ENCODE peak calls at places on chromosomes 11 and 22, in seven cellular contexts. One of them, this sample, is unnamed.
A peak's percentile ranks its signal among the peaks of the same experiment; 100 is the strongest.

GRCh38 chr22:39252461-39253391 is 7.9 kb upstream of the PDGFB start:
- DNase-seq in uterus: no peak
- DNase-seq in ELR: peak; percentile 35
- DNase-seq in IMR-90: peak; percentile 25
- DNase-seq in stimulated activated naive CD8-positive, alpha-beta T cell treated with anti-CD3 and anti-CD28 coated beads, Interleukin-15, amount 100 ng/mL, for 72 hours: no peak
- DNase-seq in hypothalamus: no peak
- DNase-seq in stimulated activated CD4-positive, alpha-beta T cell treated with anti-CD3 and anti-CD28 coated beads, Interleukin-12 subunit alpha, Interleukin-12 subunit beta, amount 100 ng/mL, for 48 hours: no peak
- DNase-seq in this sample: no peak

GRCh38 chr22:32997295-32997694 is 60.9 kb downstream of the SYN3 start:
- DNase-seq in uterus: no peak
- DNase-seq in ELR: no peak
- DNase-seq in IMR-90: no peak
- DNase-seq in stimulated activated naive CD8-positive, alpha-beta T cell treated with anti-CD3 and anti-CD28 coated beads, Interleukin-15, amount 100 ng/mL, for 72 hours: no peak
- DNase-seq in hypothalamus: no peak
- DNase-seq in stimulated activated CD4-positive, alpha-beta T cell treated with anti-CD3 and anti-CD28 coated beads, Interleukin-12 subunit alpha, Interleukin-12 subunit beta, amount 100 ng/mL, for 48 hours: no peak
- DNase-seq in this sample: no peak

GRCh38 chr22:36641902-36642640 is 61.5 kb downstream of the CACNG2 start:
- DNase-seq in uterus: no peak
- DNase-seq in ELR: peak; percentile 53
- DNase-seq in IMR-90: peak; percentile 36
- DNase-seq in stimulated activated naive CD8-positive, alpha-beta T cell treated with anti-CD3 and anti-CD28 coated beads, Interleukin-15, amount 100 ng/mL, for 72 hours: no peak
- DNase-seq in hypothalamus: no peak
- DNase-seq in stimulated activated CD4-positive, alpha-beta T cell treated with anti-CD3 and anti-CD28 coated beads, Interleukin-12 subunit alpha, Interleukin-12 subunit beta, amount 100 ng/mL, for 48 hours: no peak
- DNase-seq in this sample: no peak

GRCh38 chr11:92424281-92424680 is 199.7 kb downstream of the FAT3 start:
- DNase-seq in uterus: no peak
- DNase-seq in ELR: no peak
- DNase-seq in IMR-90: peak; percentile 51
- DNase-seq in stimulated activated naive CD8-positive, alpha-beta T cell treated with anti-CD3 and anti-CD28 coated beads, Interleukin-15, amount 100 ng/mL, for 72 hours: no peak
- DNase-seq in hypothalamus: no peak
- DNase-seq in stimulated activated CD4-positive, alpha-beta T cell treated with anti-CD3 and anti-CD28 coated beads, Interleukin-12 subunit alpha, Interleukin-12 subunit beta, amount 100 ng/mL, for 48 hours: no peak
- DNase-seq in this sample: no peak

GRCh38 chr22:29871684-29872083 is 11.3 kb upstream of the MTMR3 start:
- DNase-seq in uterus: peak; percentile 65
- DNase-seq in ELR: no peak
- DNase-seq in IMR-90: no peak
- DNase-seq in stimulated activated naive CD8-positive, alpha-beta T cell treated with anti-CD3 and anti-CD28 coated beads, Interleukin-15, amount 100 ng/mL, for 72 hours: no peak
- DNase-seq in hypothalamus: no peak
- DNase-seq in stimulated activated CD4-positive, alpha-beta T cell treated with anti-CD3 and anti-CD28 coated beads, Interleukin-12 subunit alpha, Interleukin-12 subunit beta, amount 100 ng/mL, for 48 hours: no peak
- DNase-seq in this sample: no peak

GRCh38 chr22:43885319-43885671 is 6.5 kb downstream of the PNPLA5 start:
- DNase-seq in uterus: no peak
- DNase-seq in ELR: no peak
- DNase-seq in IMR-90: no peak
- DNase-seq in stimulated activated naive CD8-positive, alpha-beta T cell treated with anti-CD3 and anti-CD28 coated beads, Interleukin-15, amount 100 ng/mL, for 72 hours: no peak
- DNase-seq in hypothalamus: no peak
- DNase-seq in stimulated activated CD4-positive, alpha-beta T cell treated with anti-CD3 and anti-CD28 coated beads, Interleukin-12 subunit alpha, Interleukin-12 subunit beta, amount 100 ng/mL, for 48 hours: no peak
- DNase-seq in this sample: no peak

GRCh38 chr11:46671958-46672315 is 28.5 kb downstream of the ARHGAP1 start:
- DNase-seq in uterus: no peak
- DNase-seq in ELR: no peak
- DNase-seq in IMR-90: no peak
- DNase-seq in stimulated activated naive CD8-positive, alpha-beta T cell treated with anti-CD3 and anti-CD28 coated beads, Interleukin-15, amount 100 ng/mL, for 72 hours: no peak
- DNase-seq in hypothalamus: no peak
- DNase-seq in stimulated activated CD4-positive, alpha-beta T cell treated with anti-CD3 and anti-CD28 coated beads, Interleukin-12 subunit alpha, Interleukin-12 subunit beta, amount 100 ng/mL, for 48 hours: no peak
- DNase-seq in this sample: no peak

GRCh38 chr11:119377961-119378667 is 3.4 kb downstream of the USP2 start:
- DNase-seq in uterus: no peak
- DNase-seq in ELR: no peak
- DNase-seq in IMR-90: no peak
- DNase-seq in stimulated activated naive CD8-positive, alpha-beta T cell treated with anti-CD3 and anti-CD28 coated beads, Interleukin-15, amount 100 ng/mL, for 72 hours: no peak
- DNase-seq in hypothalamus: no peak
- DNase-seq in stimulated activated CD4-positive, alpha-beta T cell treated with anti-CD3 and anti-CD28 coated beads, Interleukin-12 subunit alpha, Interleukin-12 subunit beta, amount 100 ng/mL, for 48 hours: no peak
- DNase-seq in this sample: no peak

GRCh38 chr11:108596701-108597100 is 3.1 kb upstream of the EXPH5 start:
- DNase-seq in uterus: no peak
- DNase-seq in ELR: no peak
- DNase-seq in IMR-90: no peak
- DNase-seq in stimulated activated naive CD8-positive, alpha-beta T cell treated with anti-CD3 and anti-CD28 coated beads, Interleukin-15, amount 100 ng/mL, for 72 hours: no peak
- DNase-seq in hypothalamus: no peak
- DNase-seq in stimulated activated CD4-positive, alpha-beta T cell treated with anti-CD3 and anti-CD28 coated beads, Interleukin-12 subunit alpha, Interleukin-12 subunit beta, amount 100 ng/mL, for 48 hours: no peak
- DNase-seq in this sample: no peak

GRCh38 chr11:65553301-65554001 is 4.7 kb downstream of the LTBP3 start:
- DNase-seq in uterus: no peak
- DNase-seq in ELR: no peak
- DNase-seq in IMR-90: no peak
- DNase-seq in stimulated activated naive CD8-positive, alpha-beta T cell treated with anti-CD3 and anti-CD28 coated beads, Interleukin-15, amount 100 ng/mL, for 72 hours: no peak
- DNase-seq in hypothalamus: no peak
- DNase-seq in stimulated activated CD4-positive, alpha-beta T cell treated with anti-CD3 and anti-CD28 coated beads, Interleukin-12 subunit alpha, Interleukin-12 subunit beta, amount 100 ng/mL, for 48 hours: peak; percentile 50
- DNase-seq in this sample: no peak

GRCh38 chr11:70252844-70253243 is 17.6 kb upstream of the PPFIA1 start:
- DNase-seq in uterus: no peak
- DNase-seq in ELR: no peak
- DNase-seq in IMR-90: no peak
- DNase-seq in stimulated activated naive CD8-positive, alpha-beta T cell treated with anti-CD3 and anti-CD28 coated beads, Interleukin-15, amount 100 ng/mL, for 72 hours: no peak
- DNase-seq in hypothalamus: no peak
- DNase-seq in stimulated activated CD4-positive, alpha-beta T cell treated with anti-CD3 and anti-CD28 coated beads, Interleukin-12 subunit alpha, Interleukin-12 subunit beta, amount 100 ng/mL, for 48 hours: no peak
- DNase-seq in this sample: no peak

GRCh38 chr22:42581762-42582716 is 28.3 kb downstream of the SERHL2 start:
- DNase-seq in uterus: peak; percentile 75
- DNase-seq in ELR: peak; percentile 84
- DNase-seq in IMR-90: peak; percentile 59
- DNase-seq in stimulated activated naive CD8-positive, alpha-beta T cell treated with anti-CD3 and anti-CD28 coated beads, Interleukin-15, amount 100 ng/mL, for 72 hours: peak; percentile 74
- DNase-seq in hypothalamus: peak; percentile 76
- DNase-seq in stimulated activated CD4-positive, alpha-beta T cell treated with anti-CD3 and anti-CD28 coated beads, Interleukin-12 subunit alpha, Interleukin-12 subunit beta, amount 100 ng/mL, for 48 hours: peak; percentile 78
- DNase-seq in this sample: peak; percentile 43

GRCh38 chr11:20134991-20135736 is 25.1 kb downstream of the DBX1 start:
- DNase-seq in uterus: no peak
- DNase-seq in ELR: no peak
- DNase-seq in IMR-90: no peak
- DNase-seq in stimulated activated naive CD8-positive, alpha-beta T cell treated with anti-CD3 and anti-CD28 coated beads, Interleukin-15, amount 100 ng/mL, for 72 hours: no peak
- DNase-seq in hypothalamus: no peak
- DNase-seq in stimulated activated CD4-positive, alpha-beta T cell treated with anti-CD3 and anti-CD28 coated beads, Interleukin-12 subunit alpha, Interleukin-12 subunit beta, amount 100 ng/mL, for 48 hours: no peak
- DNase-seq in this sample: no peak

GRCh38 chr22:27554106-27554814 is 247.3 kb downstream of the MN1 start:
- DNase-seq in uterus: no peak
- DNase-seq in ELR: peak; percentile 33
- DNase-seq in IMR-90: peak; percentile 20
- DNase-seq in stimulated activated naive CD8-positive, alpha-beta T cell treated with anti-CD3 and anti-CD28 coated beads, Interleukin-15, amount 100 ng/mL, for 72 hours: no peak
- DNase-seq in hypothalamus: no peak
- DNase-seq in stimulated activated CD4-positive, alpha-beta T cell treated with anti-CD3 and anti-CD28 coated beads, Interleukin-12 subunit alpha, Interleukin-12 subunit beta, amount 100 ng/mL, for 48 hours: no peak
- DNase-seq in this sample: peak; percentile 4

GRCh38 chr11:291281-292210 is 2.6 kb downstream of the PGGHG start:
- DNase-seq in uterus: no peak
- DNase-seq in ELR: no peak
- DNase-seq in IMR-90: no peak
- DNase-seq in stimulated activated naive CD8-positive, alpha-beta T cell treated with anti-CD3 and anti-CD28 coated beads, Interleukin-15, amount 100 ng/mL, for 72 hours: no peak
- DNase-seq in hypothalamus: no peak
- DNase-seq in stimulated activated CD4-positive, alpha-beta T cell treated with anti-CD3 and anti-CD28 coated beads, Interleukin-12 subunit alpha, Interleukin-12 subunit beta, amount 100 ng/mL, for 48 hours: no peak
- DNase-seq in this sample: no peak

GRCh38 chr11:17014321-17014773 is at the start of gene PLEKHA7:
- DNase-seq in uterus: no peak
- DNase-seq in ELR: no peak
- DNase-seq in IMR-90: no peak
- DNase-seq in stimulated activated naive CD8-positive, alpha-beta T cell treated with anti-CD3 and anti-CD28 coated beads, Interleukin-15, amount 100 ng/mL, for 72 hours: no peak
- DNase-seq in hypothalamus: peak; percentile 14
- DNase-seq in stimulated activated CD4-positive, alpha-beta T cell treated with anti-CD3 and anti-CD28 coated beads, Interleukin-12 subunit alpha, Interleukin-12 subunit beta, amount 100 ng/mL, for 48 hours: no peak
- DNase-seq in this sample: no peak

GRCh38 chr11:131157678-131158077 is 212.7 kb upstream of the NTM start:
- DNase-seq in uterus: no peak
- DNase-seq in ELR: no peak
- DNase-seq in IMR-90: no peak
- DNase-seq in stimulated activated naive CD8-positive, alpha-beta T cell treated with anti-CD3 and anti-CD28 coated beads, Interleukin-15, amount 100 ng/mL, for 72 hours: no peak
- DNase-seq in hypothalamus: no peak
- DNase-seq in stimulated activated CD4-positive, alpha-beta T cell treated with anti-CD3 and anti-CD28 coated beads, Interleukin-12 subunit alpha, Interleukin-12 subunit beta, amount 100 ng/mL, for 48 hours: no peak
- DNase-seq in this sample: no peak

GRCh38 chr11:45243931-45244330 is 42.2 kb downstream of the SYT13 start:
- DNase-seq in uterus: no peak
- DNase-seq in ELR: no peak
- DNase-seq in IMR-90: no peak
- DNase-seq in stimulated activated naive CD8-positive, alpha-beta T cell treated with anti-CD3 and anti-CD28 coated beads, Interleukin-15, amount 100 ng/mL, for 72 hours: no peak
- DNase-seq in hypothalamus: no peak
- DNase-seq in stimulated activated CD4-positive, alpha-beta T cell treated with anti-CD3 and anti-CD28 coated beads, Interleukin-12 subunit alpha, Interleukin-12 subunit beta, amount 100 ng/mL, for 48 hours: no peak
- DNase-seq in this sample: no peak

GRCh38 chr11:1756024-1756561 is 5.7 kb upstream of the IFITM10 start:
- DNase-seq in uterus: no peak
- DNase-seq in ELR: no peak
- DNase-seq in IMR-90: no peak
- DNase-seq in stimulated activated naive CD8-positive, alpha-beta T cell treated with anti-CD3 and anti-CD28 coated beads, Interleukin-15, amount 100 ng/mL, for 72 hours: no peak
- DNase-seq in hypothalamus: no peak
- DNase-seq in stimulated activated CD4-positive, alpha-beta T cell treated with anti-CD3 and anti-CD28 coated beads, Interleukin-12 subunit alpha, Interleukin-12 subunit beta, amount 100 ng/mL, for 48 hours: no peak
- DNase-seq in this sample: no peak

GRCh38 chr22:39184586-39185577 is 32.4 kb upstream of the CBX7 start:
- DNase-seq in uterus: no peak
- DNase-seq in ELR: peak; percentile 53
- DNase-seq in IMR-90: no peak
- DNase-seq in stimulated activated naive CD8-positive, alpha-beta T cell treated with anti-CD3 and anti-CD28 coated beads, Interleukin-15, amount 100 ng/mL, for 72 hours: no peak
- DNase-seq in hypothalamus: no peak
- DNase-seq in stimulated activated CD4-positive, alpha-beta T cell treated with anti-CD3 and anti-CD28 coated beads, Interleukin-12 subunit alpha, Interleukin-12 subunit beta, amount 100 ng/mL, for 48 hours: no peak
- DNase-seq in this sample: no peak

GRCh38 chr22:41310336-41310735 is 9.0 kb downstream of the ZC3H7B start:
- DNase-seq in uterus: no peak
- DNase-seq in ELR: no peak
- DNase-seq in IMR-90: no peak
- DNase-seq in stimulated activated naive CD8-positive, alpha-beta T cell treated with anti-CD3 and anti-CD28 coated beads, Interleukin-15, amount 100 ng/mL, for 72 hours: no peak
- DNase-seq in hypothalamus: no peak
- DNase-seq in stimulated activated CD4-positive, alpha-beta T cell treated with anti-CD3 and anti-CD28 coated beads, Interleukin-12 subunit alpha, Interleukin-12 subunit beta, amount 100 ng/mL, for 48 hours: no peak
- DNase-seq in this sample: no peak

GRCh38 chr11:120715239-120715638 is 203.7 kb downstream of the GRIK4 start:
- DNase-seq in uterus: no peak
- DNase-seq in ELR: peak; percentile 36
- DNase-seq in IMR-90: no peak
- DNase-seq in stimulated activated naive CD8-positive, alpha-beta T cell treated with anti-CD3 and anti-CD28 coated beads, Interleukin-15, amount 100 ng/mL, for 72 hours: no peak
- DNase-seq in hypothalamus: no peak
- DNase-seq in stimulated activated CD4-positive, alpha-beta T cell treated with anti-CD3 and anti-CD28 coated beads, Interleukin-12 subunit alpha, Interleukin-12 subunit beta, amount 100 ng/mL, for 48 hours: no peak
- DNase-seq in this sample: no peak

GRCh38 chr11:73141309-73142127 is 600 bp downstream of the FCHSD2 start:
- DNase-seq in uterus: peak; percentile 74
- DNase-seq in ELR: peak; percentile 77
- DNase-seq in IMR-90: peak; percentile 69
- DNase-seq in stimulated activated naive CD8-positive, alpha-beta T cell treated with anti-CD3 and anti-CD28 coated beads, Interleukin-15, amount 100 ng/mL, for 72 hours: peak; percentile 70
- DNase-seq in hypothalamus: peak; percentile 62
- DNase-seq in stimulated activated CD4-positive, alpha-beta T cell treated with anti-CD3 and anti-CD28 coated beads, Interleukin-12 subunit alpha, Interleukin-12 subunit beta, amount 100 ng/mL, for 48 hours: peak; percentile 42
- DNase-seq in this sample: no peak

GRCh38 chr11:1796297-1797011 is 32.7 kb upstream of the CTSD start:
- DNase-seq in uterus: no peak
- DNase-seq in ELR: no peak
- DNase-seq in IMR-90: no peak
- DNase-seq in stimulated activated naive CD8-positive, alpha-beta T cell treated with anti-CD3 and anti-CD28 coated beads, Interleukin-15, amount 100 ng/mL, for 72 hours: no peak
- DNase-seq in hypothalamus: no peak
- DNase-seq in stimulated activated CD4-positive, alpha-beta T cell treated with anti-CD3 and anti-CD28 coated beads, Interleukin-12 subunit alpha, Interleukin-12 subunit beta, amount 100 ng/mL, for 48 hours: no peak
- DNase-seq in this sample: no peak

GRCh38 chr11:111798279-111798678 is 32.1 kb upstream of the PPP2R1B start:
- DNase-seq in uterus: no peak
- DNase-seq in ELR: no peak
- DNase-seq in IMR-90: no peak
- DNase-seq in stimulated activated naive CD8-positive, alpha-beta T cell treated with anti-CD3 and anti-CD28 coated beads, Interleukin-15, amount 100 ng/mL, for 72 hours: no peak
- DNase-seq in hypothalamus: no peak
- DNase-seq in stimulated activated CD4-positive, alpha-beta T cell treated with anti-CD3 and anti-CD28 coated beads, Interleukin-12 subunit alpha, Interleukin-12 subunit beta, amount 100 ng/mL, for 48 hours: no peak
- DNase-seq in this sample: no peak

GRCh38 chr11:64372802-64373597 is 14.0 kb downstream of the RPS6KA4 start:
- DNase-seq in uterus: no peak
- DNase-seq in ELR: no peak
- DNase-seq in IMR-90: no peak
- DNase-seq in stimulated activated naive CD8-positive, alpha-beta T cell treated with anti-CD3 and anti-CD28 coated beads, Interleukin-15, amount 100 ng/mL, for 72 hours: no peak
- DNase-seq in hypothalamus: peak; percentile 53
- DNase-seq in stimulated activated CD4-positive, alpha-beta T cell treated with anti-CD3 and anti-CD28 coated beads, Interleukin-12 subunit alpha, Interleukin-12 subunit beta, amount 100 ng/mL, for 48 hours: no peak
- DNase-seq in this sample: peak; percentile 34

GRCh38 chr22:30170126-30170525 is 76.4 kb downstream of the LIF start:
- DNase-seq in uterus: no peak
- DNase-seq in ELR: no peak
- DNase-seq in IMR-90: no peak
- DNase-seq in stimulated activated naive CD8-positive, alpha-beta T cell treated with anti-CD3 and anti-CD28 coated beads, Interleukin-15, amount 100 ng/mL, for 72 hours: no peak
- DNase-seq in hypothalamus: no peak
- DNase-seq in stimulated activated CD4-positive, alpha-beta T cell treated with anti-CD3 and anti-CD28 coated beads, Interleukin-12 subunit alpha, Interleukin-12 subunit beta, amount 100 ng/mL, for 48 hours: no peak
- DNase-seq in this sample: no peak

GRCh38 chr11:32615422-32615821 is 31.8 kb downstream of the EIF3M start:
- DNase-seq in uterus: no peak
- DNase-seq in ELR: peak; percentile 24
- DNase-seq in IMR-90: no peak
- DNase-seq in stimulated activated naive CD8-positive, alpha-beta T cell treated with anti-CD3 and anti-CD28 coated beads, Interleukin-15, amount 100 ng/mL, for 72 hours: no peak
- DNase-seq in hypothalamus: no peak
- DNase-seq in stimulated activated CD4-positive, alpha-beta T cell treated with anti-CD3 and anti-CD28 coated beads, Interleukin-12 subunit alpha, Interleukin-12 subunit beta, amount 100 ng/mL, for 48 hours: no peak
- DNase-seq in this sample: no peak

GRCh38 chr11:73334244-73335203 is 26.4 kb downstream of the ARHGEF17 start:
- DNase-seq in uterus: peak; percentile 95
- DNase-seq in ELR: peak; percentile 93
- DNase-seq in IMR-90: peak; percentile 91
- DNase-seq in stimulated activated naive CD8-positive, alpha-beta T cell treated with anti-CD3 and anti-CD28 coated beads, Interleukin-15, amount 100 ng/mL, for 72 hours: no peak
- DNase-seq in hypothalamus: peak; percentile 66
- DNase-seq in stimulated activated CD4-positive, alpha-beta T cell treated with anti-CD3 and anti-CD28 coated beads, Interleukin-12 subunit alpha, Interleukin-12 subunit beta, amount 100 ng/mL, for 48 hours: no peak
- DNase-seq in this sample: no peak

GRCh38 chr11:74950374-74950969 is 1.4 kb downstream of the SPCS2 start:
- DNase-seq in uterus: no peak
- DNase-seq in ELR: no peak
- DNase-seq in IMR-90: no peak
- DNase-seq in stimulated activated naive CD8-positive, alpha-beta T cell treated with anti-CD3 and anti-CD28 coated beads, Interleukin-15, amount 100 ng/mL, for 72 hours: no peak
- DNase-seq in hypothalamus: no peak
- DNase-seq in stimulated activated CD4-positive, alpha-beta T cell treated with anti-CD3 and anti-CD28 coated beads, Interleukin-12 subunit alpha, Interleukin-12 subunit beta, amount 100 ng/mL, for 48 hours: no peak
- DNase-seq in this sample: no peak

GRCh38 chr11:2480874-2481220 is 36.0 kb downstream of the KCNQ1 start:
- DNase-seq in uterus: no peak
- DNase-seq in ELR: no peak
- DNase-seq in IMR-90: no peak
- DNase-seq in stimulated activated naive CD8-positive, alpha-beta T cell treated with anti-CD3 and anti-CD28 coated beads, Interleukin-15, amount 100 ng/mL, for 72 hours: no peak
- DNase-seq in hypothalamus: no peak
- DNase-seq in stimulated activated CD4-positive, alpha-beta T cell treated with anti-CD3 and anti-CD28 coated beads, Interleukin-12 subunit alpha, Interleukin-12 subunit beta, amount 100 ng/mL, for 48 hours: peak; percentile 14
- DNase-seq in this sample: no peak

GRCh38 chr22:50627914-50628542 is at the start of gene ARSA:
- DNase-seq in uterus: peak; percentile 81
- DNase-seq in ELR: peak; percentile 89
- DNase-seq in IMR-90: peak; percentile 81
- DNase-seq in stimulated activated naive CD8-positive, alpha-beta T cell treated with anti-CD3 and anti-CD28 coated beads, Interleukin-15, amount 100 ng/mL, for 72 hours: peak; percentile 80
- DNase-seq in hypothalamus: peak; percentile 82
- DNase-seq in stimulated activated CD4-positive, alpha-beta T cell treated with anti-CD3 and anti-CD28 coated beads, Interleukin-12 subunit alpha, Interleukin-12 subunit beta, amount 100 ng/mL, for 48 hours: peak; percentile 47
- DNase-seq in this sample: peak; percentile 64

GRCh38 chr22:43228330-43228729 is 41.4 kb upstream of the TTLL12 start:
- DNase-seq in uterus: no peak
- DNase-seq in ELR: peak; percentile 40
- DNase-seq in IMR-90: peak; percentile 10
- DNase-seq in stimulated activated naive CD8-positive, alpha-beta T cell treated with anti-CD3 and anti-CD28 coated beads, Interleukin-15, amount 100 ng/mL, for 72 hours: no peak
- DNase-seq in hypothalamus: no peak
- DNase-seq in stimulated activated CD4-positive, alpha-beta T cell treated with anti-CD3 and anti-CD28 coated beads, Interleukin-12 subunit alpha, Interleukin-12 subunit beta, amount 100 ng/mL, for 48 hours: no peak
- DNase-seq in this sample: no peak

GRCh38 chr22:21951931-21952465 is 650 bp downstream of the PPM1F start:
- DNase-seq in uterus: no peak
- DNase-seq in ELR: peak; percentile 63
- DNase-seq in IMR-90: peak; percentile 53
- DNase-seq in stimulated activated naive CD8-positive, alpha-beta T cell treated with anti-CD3 and anti-CD28 coated beads, Interleukin-15, amount 100 ng/mL, for 72 hours: peak; percentile 33
- DNase-seq in hypothalamus: peak; percentile 42
- DNase-seq in stimulated activated CD4-positive, alpha-beta T cell treated with anti-CD3 and anti-CD28 coated beads, Interleukin-12 subunit alpha, Interleukin-12 subunit beta, amount 100 ng/mL, for 48 hours: no peak
- DNase-seq in this sample: no peak